ENCODE peak calls at places on chromosomes 2 and 18, in four cellular contexts. One of them, this sample, is unnamed.

GRCh38 chr2:29281585-29281984 is 166.4 kb downstream of the CLIP4 start:
- DNase-seq in fibroblast of lung: peak
- DNase-seq in left ventricle myocardium inferior: no peak
- DNase-seq in lower lobe of right lung: no peak
- DNase-seq in this sample: no peak

GRCh38 chr2:208065476-208065875 is 40.1 kb upstream of the PLEKHM3 start:
- DNase-seq in lower lobe of right lung: no peak
- DNase-seq in fibroblast of lung: no peak
- DNase-seq in left ventricle myocardium inferior: no peak
- DNase-seq in this sample: no peak

GRCh38 chr2:240760576-240761246 is 59.3 kb downstream of the KIF1A start:
- DNase-seq in fibroblast of lung: no peak
- DNase-seq in left ventricle myocardium inferior: no peak
- DNase-seq in lower lobe of right lung: no peak
- DNase-seq in this sample: no peak

GRCh38 chr2:98463988-98464771 is 19.5 kb downstream of the INPP4A start:
- DNase-seq in fibroblast of lung: no peak
- DNase-seq in left ventricle myocardium inferior: no peak
- DNase-seq in lower lobe of right lung: no peak
- DNase-seq in this sample: no peak

GRCh38 chr18:2536493-2536892 is 34.8 kb downstream of the METTL4 start:
- DNase-seq in left ventricle myocardium inferior: no peak
- DNase-seq in fibroblast of lung: peak
- DNase-seq in lower lobe of right lung: no peak
- DNase-seq in this sample: no peak

GRCh38 chr2:241142593-241142992 is 6.7 kb downstream of the PASK start:
- DNase-seq in fibroblast of lung: no peak
- DNase-seq in lower lobe of right lung: no peak
- DNase-seq in left ventricle myocardium inferior: no peak
- DNase-seq in this sample: no peak

GRCh38 chr2:223576873-223577272 is 25.3 kb downstream of the SCG2 start:
- DNase-seq in fibroblast of lung: peak
- DNase-seq in lower lobe of right lung: no peak
- DNase-seq in left ventricle myocardium inferior: no peak
- DNase-seq in this sample: peak

GRCh38 chr2:54701029-54701428 is 22.4 kb upstream of the EML6 start:
- DNase-seq in left ventricle myocardium inferior: no peak
- DNase-seq in lower lobe of right lung: no peak
- DNase-seq in fibroblast of lung: peak
- DNase-seq in this sample: no peak

GRCh38 chr2:113278073-113278811 is 479 bp downstream of the PAX8 start:
- DNase-seq in lower lobe of right lung: no peak
- DNase-seq in left ventricle myocardium inferior: no peak
- DNase-seq in fibroblast of lung: no peak
- DNase-seq in this sample: no peak

GRCh38 chr2:128375454-128375853 is 56.8 kb upstream of the HS6ST1 start:
- DNase-seq in left ventricle myocardium inferior: no peak
- DNase-seq in fibroblast of lung: peak
- DNase-seq in lower lobe of right lung: peak
- DNase-seq in this sample: no peak

GRCh38 chr2:148534416-148535205 is 109.9 kb upstream of the EPC2 start:
- DNase-seq in fibroblast of lung: peak
- DNase-seq in lower lobe of right lung: no peak
- DNase-seq in left ventricle myocardium inferior: peak
- DNase-seq in this sample: no peak

GRCh38 chr2:229417176-229417575 is 146.1 kb upstream of the PID1 start:
- DNase-seq in lower lobe of right lung: no peak
- DNase-seq in left ventricle myocardium inferior: no peak
- DNase-seq in fibroblast of lung: peak
- DNase-seq in this sample: no peak

GRCh38 chr2:12711339-12711738 is 5.4 kb upstream of the TRIB2 start:
- DNase-seq in fibroblast of lung: no peak
- DNase-seq in left ventricle myocardium inferior: no peak
- DNase-seq in lower lobe of right lung: no peak
- DNase-seq in this sample: no peak

GRCh38 chr2:42031783-42032620 is 15.8 kb upstream of the PKDCC start:
- DNase-seq in fibroblast of lung: no peak
- DNase-seq in lower lobe of right lung: no peak
- DNase-seq in left ventricle myocardium inferior: no peak
- DNase-seq in this sample: no peak

GRCh38 chr2:27038012-27038411 is 5.2 kb downstream of the TMEM214 start:
- DNase-seq in left ventricle myocardium inferior: no peak
- DNase-seq in lower lobe of right lung: no peak
- DNase-seq in fibroblast of lung: no peak
- DNase-seq in this sample: no peak

GRCh38 chr2:239264838-239265651 is 135.8 kb downstream of the HDAC4 start:
- DNase-seq in lower lobe of right lung: no peak
- DNase-seq in fibroblast of lung: peak
- DNase-seq in left ventricle myocardium inferior: no peak
- DNase-seq in this sample: no peak

GRCh38 chr18:77702686-77703085 is 453.0 kb downstream of the GALR1 start:
- DNase-seq in lower lobe of right lung: no peak
- DNase-seq in left ventricle myocardium inferior: no peak
- DNase-seq in fibroblast of lung: peak
- DNase-seq in this sample: peak

GRCh38 chr2:217539126-217539525 is 463.7 kb downstream of the TNS1 start:
- DNase-seq in fibroblast of lung: no peak
- DNase-seq in lower lobe of right lung: no peak
- DNase-seq in left ventricle myocardium inferior: no peak
- DNase-seq in this sample: no peak

GRCh38 chr2:180257247-180257646 is 250.2 kb upstream of the CWC22 start:
- DNase-seq in fibroblast of lung: no peak
- DNase-seq in lower lobe of right lung: no peak
- DNase-seq in left ventricle myocardium inferior: no peak
- DNase-seq in this sample: no peak

GRCh38 chr2:46841621-46842020 is 74.0 kb downstream of the MCFD2 start:
- DNase-seq in lower lobe of right lung: no peak
- DNase-seq in left ventricle myocardium inferior: no peak
- DNase-seq in fibroblast of lung: no peak
- DNase-seq in this sample: no peak

GRCh38 chr2:95379616-95379925 is 22.9 kb upstream of the FAHD2A start:
- DNase-seq in fibroblast of lung: no peak
- DNase-seq in left ventricle myocardium inferior: no peak
- DNase-seq in lower lobe of right lung: peak
- DNase-seq in this sample: no peak

GRCh38 chr2:35973132-35973736 is 382.3 kb upstream of the CRIM1 start:
- DNase-seq in fibroblast of lung: peak
- DNase-seq in left ventricle myocardium inferior: no peak
- DNase-seq in lower lobe of right lung: no peak
- DNase-seq in this sample: peak

GRCh38 chr18:60027397-60027796 is 127.6 kb downstream of the PMAIP1 start:
- DNase-seq in fibroblast of lung: no peak
- DNase-seq in left ventricle myocardium inferior: no peak
- DNase-seq in lower lobe of right lung: no peak
- DNase-seq in this sample: no peak

GRCh38 chr2:176001281-176001902 is 675 bp downstream of the LNPK start:
- DNase-seq in fibroblast of lung: peak
- DNase-seq in left ventricle myocardium inferior: peak
- DNase-seq in lower lobe of right lung: peak
- DNase-seq in this sample: peak

GRCh38 chr18:72995558-72995957 is 127.8 kb upstream of the NETO1 start:
- DNase-seq in lower lobe of right lung: no peak
- DNase-seq in left ventricle myocardium inferior: no peak
- DNase-seq in fibroblast of lung: no peak
- DNase-seq in this sample: peak

GRCh38 chr2:10542033-10542432 is 93.9 kb upstream of the ODC1 start:
- DNase-seq in left ventricle myocardium inferior: no peak
- DNase-seq in fibroblast of lung: no peak
- DNase-seq in lower lobe of right lung: no peak
- DNase-seq in this sample: no peak

GRCh38 chr2:40786636-40787035 is 334.7 kb upstream of the SLC8A1 start:
- DNase-seq in lower lobe of right lung: no peak
- DNase-seq in left ventricle myocardium inferior: no peak
- DNase-seq in fibroblast of lung: no peak
- DNase-seq in this sample: no peak

GRCh38 chr2:119674711-119675500 is 4.1 kb upstream of the TMEM177 start:
- DNase-seq in fibroblast of lung: no peak
- DNase-seq in lower lobe of right lung: no peak
- DNase-seq in left ventricle myocardium inferior: no peak
- DNase-seq in this sample: no peak

GRCh38 chr2:69692424-69692823 is 48.9 kb upstream of the AAK1 start:
- DNase-seq in fibroblast of lung: peak
- DNase-seq in left ventricle myocardium inferior: no peak
- DNase-seq in lower lobe of right lung: no peak
- DNase-seq in this sample: no peak

GRCh38 chr18:54323561-54323960 is 34.1 kb downstream of the STARD6 start:
- DNase-seq in lower lobe of right lung: no peak
- DNase-seq in left ventricle myocardium inferior: no peak
- DNase-seq in fibroblast of lung: no peak
- DNase-seq in this sample: no peak

GRCh38 chr2:174445248-174445647 is 41.6 kb downstream of the GPR155 start:
- DNase-seq in fibroblast of lung: peak
- DNase-seq in lower lobe of right lung: no peak
- DNase-seq in left ventricle myocardium inferior: no peak
- DNase-seq in this sample: no peak

GRCh38 chr2:50694798-50695197 is 337.1 kb downstream of the NRXN1 start:
- DNase-seq in fibroblast of lung: no peak
- DNase-seq in left ventricle myocardium inferior: no peak
- DNase-seq in lower lobe of right lung: no peak
- DNase-seq in this sample: no peak

GRCh38 chr2:29878898-29879297 is 42.5 kb downstream of the ALK start:
- DNase-seq in fibroblast of lung: no peak
- DNase-seq in lower lobe of right lung: no peak
- DNase-seq in left ventricle myocardium inferior: no peak
- DNase-seq in this sample: peak

GRCh38 chr2:3430740-3431490 is 51.4 kb downstream of the TRAPPC12 start:
- DNase-seq in lower lobe of right lung: no peak
- DNase-seq in fibroblast of lung: no peak
- DNase-seq in left ventricle myocardium inferior: no peak
- DNase-seq in this sample: no peak
- H3K27ac ChIP-seq in lower lobe of right lung: no peak
- H3K27ac ChIP-seq in fibroblast of lung: no peak
- H3K27ac ChIP-seq in left ventricle myocardium inferior: no peak
- H3K27ac ChIP-seq in this sample: peak

GRCh38 chr18:5890606-5891360 is 4.5 kb downstream of the TMEM200C start:
- DNase-seq in lower lobe of right lung: peak
- DNase-seq in left ventricle myocardium inferior: peak
- DNase-seq in fibroblast of lung: no peak
- DNase-seq in this sample: no peak
- TF ChIP-seq CTCF in lower lobe of right lung: peak
- TF ChIP-seq CTCF in left ventricle myocardium inferior: peak
- TF ChIP-seq CTCF in fibroblast of lung: no peak
- TF ChIP-seq CTCF in this sample: no peak

GRCh38 chr2:100140582-100140981 is 1.8 kb downstream of the AFF3 start:
- DNase-seq in fibroblast of lung: no peak
- DNase-seq in left ventricle myocardium inferior: no peak
- DNase-seq in lower lobe of right lung: no peak
- DNase-seq in this sample: no peak

GRCh38 chr2:100145893-100146753 is 3.7 kb upstream of the AFF3 start:
- DNase-seq in left ventricle myocardium inferior: no peak
- DNase-seq in fibroblast of lung: no peak
- DNase-seq in lower lobe of right lung: no peak
- DNase-seq in this sample: no peak

GRCh38 chr2:100141906-100142305 is 484 bp downstream of the AFF3 start:
- DNase-seq in left ventricle myocardium inferior: no peak
- DNase-seq in lower lobe of right lung: no peak
- DNase-seq in fibroblast of lung: no peak
- DNase-seq in this sample: no peak

GRCh38 chr2:100139114-100139513 is 3.3 kb downstream of the AFF3 start:
- DNase-seq in lower lobe of right lung: no peak
- DNase-seq in fibroblast of lung: no peak
- DNase-seq in left ventricle myocardium inferior: no peak
- DNase-seq in this sample: no peak

GRCh38 chr2:100142393-100142792 is at the start of gene AFF3:
- DNase-seq in fibroblast of lung: no peak
- DNase-seq in left ventricle myocardium inferior: no peak
- DNase-seq in lower lobe of right lung: no peak
- DNase-seq in this sample: no peak
- H3K27ac ChIP-seq in fibroblast of lung: no peak
- H3K27ac ChIP-seq in left ventricle myocardium inferior: no peak
- H3K27ac ChIP-seq in lower lobe of right lung: no peak
- H3K27ac ChIP-seq in this sample: no peak

DNA sequence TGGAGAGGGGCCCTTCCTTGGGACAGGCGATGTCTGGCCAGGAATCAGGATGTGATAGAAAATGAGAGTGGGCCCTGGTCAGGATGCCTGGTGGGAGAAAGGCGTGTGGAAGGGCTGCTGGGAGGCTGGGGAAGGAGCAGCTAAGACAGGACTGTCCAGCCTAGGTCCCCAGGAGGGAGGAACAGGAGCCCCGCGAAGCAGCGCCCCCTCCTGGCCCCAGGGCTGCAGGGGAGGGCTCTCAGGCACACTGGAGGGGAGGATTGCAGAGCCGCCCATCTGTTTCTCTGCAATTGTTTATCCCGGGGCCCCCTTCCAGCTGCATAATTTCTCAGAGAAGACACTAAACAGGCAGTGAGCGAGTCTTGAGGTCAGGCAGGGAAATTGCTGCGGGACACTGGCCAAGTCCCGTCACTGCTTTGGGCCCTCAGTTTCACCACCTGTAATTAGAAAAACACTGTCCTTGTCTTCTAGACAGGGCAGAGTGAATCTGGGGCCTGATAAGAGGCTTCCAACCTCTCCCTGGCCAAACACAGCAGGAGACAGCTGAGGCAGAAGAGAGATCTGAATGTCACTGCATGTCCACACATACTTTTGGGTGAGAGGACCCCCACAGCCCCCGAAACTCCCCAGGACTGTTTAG is 3.9 kb upstream of the NPPC start:
- DNase-seq in left ventricle myocardium inferior: peak
- DNase-seq in lower lobe of right lung: no peak
- DNase-seq in fibroblast of lung: peak
- DNase-seq in this sample: no peak
- TF ChIP-seq CTCF in left ventricle myocardium inferior: peak
- TF ChIP-seq CTCF in lower lobe of right lung: no peak
- TF ChIP-seq CTCF in fibroblast of lung: peak
- TF ChIP-seq CTCF in this sample: no peak

DNA sequence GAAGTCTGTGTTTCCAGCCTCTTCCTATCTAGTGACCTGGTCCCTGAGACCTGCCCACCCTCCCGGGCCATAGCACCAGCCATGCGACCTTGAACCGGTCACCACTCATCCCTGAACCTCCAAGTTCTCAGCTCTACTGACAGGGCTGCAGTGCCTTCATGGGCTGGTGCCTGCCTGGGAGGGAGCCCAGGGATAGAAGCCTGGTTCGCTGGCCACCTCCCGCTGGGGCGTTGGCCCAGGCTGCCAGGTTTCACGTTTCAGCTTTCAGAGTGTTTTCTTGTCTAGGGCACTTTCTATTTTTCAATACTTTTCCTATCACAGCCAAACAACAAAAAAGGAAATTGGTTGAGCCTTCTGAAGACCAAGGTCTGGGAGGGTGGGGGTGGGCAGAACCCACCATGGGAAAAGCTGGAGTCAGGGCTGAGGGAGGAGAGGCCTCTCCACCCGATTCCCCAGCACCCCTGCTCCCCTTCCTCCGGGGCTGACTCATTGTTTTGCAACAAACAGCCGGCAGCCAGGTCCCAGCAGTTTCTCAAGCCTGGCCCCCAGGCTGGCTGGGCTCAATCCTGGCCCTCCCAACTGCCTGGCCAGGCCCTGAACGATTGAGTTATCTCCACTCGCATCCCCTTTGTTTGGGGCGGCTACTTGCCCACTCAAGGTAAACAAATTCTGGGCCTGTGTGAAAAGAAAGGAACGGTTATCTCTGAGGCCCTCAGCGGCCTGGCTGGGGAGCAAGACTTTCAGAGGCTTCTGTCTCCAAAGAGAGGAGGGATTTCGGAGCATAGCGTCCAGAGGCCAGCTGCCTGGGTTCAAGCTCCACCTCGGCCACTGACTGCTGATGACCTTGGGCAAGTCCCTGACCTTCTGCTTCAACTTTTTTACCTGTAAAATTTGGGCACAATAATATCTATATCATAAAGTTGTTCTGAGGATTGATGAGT is 47.5 kb downstream of the ZFP36L2 start:
- DNase-seq in fibroblast of lung: peak
- DNase-seq in lower lobe of right lung: peak
- DNase-seq in left ventricle myocardium inferior: peak
- DNase-seq in this sample: peak
- H3K27ac ChIP-seq in fibroblast of lung: peak
- H3K27ac ChIP-seq in lower lobe of right lung: peak
- H3K27ac ChIP-seq in left ventricle myocardium inferior: peak
- H3K27ac ChIP-seq in this sample: peak

This sample was measured in RWPE1.